ENCODE peak calls at places on chromosomes 12 and 14, in seven cellular contexts. B is sigmoid colon, U is ovary, V is tibial nerve, A is GM12878, Z is upper lobe of left lung, N is K562. C is an unnamed sample.

GRCh38 chr12:130698106-130698505 is 18.0 kb downstream of the RIMBP2 start:
- DNase-seq in A (no peak), U (no peak), B (peak), V (no peak), Z (no peak), N (no peak), C (no peak)

GRCh38 chr12:124774054-124774461 is 89.6 kb downstream of the SCARB1 start:
- DNase-seq in V (no peak), N (no peak), A (no peak), B (no peak), Z (no peak), U (no peak), C (no peak)

GRCh38 chr12:131923260-131923659 is 5.8 kb upstream of the PUS1 start:
- DNase-seq in Z (peak), U (no peak), A (peak), B (peak), V (no peak), N (no peak), C (no peak)

GRCh38 chr14:77037886-77038511 is 9.5 kb upstream of the IRF2BPL start:
- DNase-seq in N (no peak), B (peak), V (no peak), U (peak), Z (no peak), A (no peak), C (no peak)

GRCh38 chr14:67539116-67539515 is 6.0 kb downstream of the PLEKHH1 start:
- DNase-seq in N (no peak), U (no peak), A (no peak), V (no peak), B (peak), Z (no peak), C (no peak)

GRCh38 chr12:3988519-3989217 is 115.5 kb upstream of the PARP11 start:
- DNase-seq in B (no peak), V (no peak), Z (no peak), N (no peak), A (peak), U (no peak), C (no peak)

GRCh38 chr14:96741151-96741977 is 55.8 kb upstream of the VRK1 start:
- DNase-seq in U (peak), N (peak), V (peak), Z (peak), A (no peak), B (peak), C (no peak)

GRCh38 chr12:60191676-60192359 is 596.0 kb downstream of the SLC16A7 start:
- DNase-seq in B (no peak), V (no peak), A (no peak), Z (no peak), U (no peak), N (no peak), C (no peak)

GRCh38 chr12:130639759-130640158 is 76.3 kb downstream of the RIMBP2 start:
- DNase-seq in V (no peak), A (no peak), N (no peak), Z (no peak), U (no peak), B (no peak), C (no peak)

GRCh38 chr12:114508529-114509129 is 102.7 kb upstream of the TBX5 start:
- DNase-seq in U (peak), B (peak), A (peak), Z (no peak), V (peak), N (peak), C (peak)

GRCh38 chr12:129871991-129872969 is 31.5 kb downstream of the TMEM132D start:
- DNase-seq in U (no peak), Z (no peak), A (no peak), V (no peak), B (no peak), N (no peak), C (no peak)

GRCh38 chr12:64656429-64656828 is 46.1 kb downstream of the RASSF3 start:
- DNase-seq in B (no peak), V (no peak), Z (no peak), U (no peak), A (no peak), N (no peak), C (peak)

GRCh38 chr12:69000540-69001243 is 67.7 kb upstream of the CPM start:
- DNase-seq in A (no peak), N (no peak), U (no peak), Z (no peak), V (no peak), B (no peak), C (no peak)

GRCh38 chr14:100369019-100369418 is 45.9 kb downstream of the SLC25A47 start:
- DNase-seq in Z (no peak), N (no peak), B (no peak), V (no peak), A (no peak), U (no peak), C (no peak)

GRCh38 chr14:22159049-22159448 is 430.0 kb downstream of the DAD1 start:
- DNase-seq in U (no peak), A (no peak), B (no peak), Z (no peak), V (no peak), N (no peak), C (no peak)
- TF ChIP-seq EP300 in U (no peak), A (no peak), B (no peak), Z (no peak), V (no peak), N (no peak), C (no peak)

DNA sequence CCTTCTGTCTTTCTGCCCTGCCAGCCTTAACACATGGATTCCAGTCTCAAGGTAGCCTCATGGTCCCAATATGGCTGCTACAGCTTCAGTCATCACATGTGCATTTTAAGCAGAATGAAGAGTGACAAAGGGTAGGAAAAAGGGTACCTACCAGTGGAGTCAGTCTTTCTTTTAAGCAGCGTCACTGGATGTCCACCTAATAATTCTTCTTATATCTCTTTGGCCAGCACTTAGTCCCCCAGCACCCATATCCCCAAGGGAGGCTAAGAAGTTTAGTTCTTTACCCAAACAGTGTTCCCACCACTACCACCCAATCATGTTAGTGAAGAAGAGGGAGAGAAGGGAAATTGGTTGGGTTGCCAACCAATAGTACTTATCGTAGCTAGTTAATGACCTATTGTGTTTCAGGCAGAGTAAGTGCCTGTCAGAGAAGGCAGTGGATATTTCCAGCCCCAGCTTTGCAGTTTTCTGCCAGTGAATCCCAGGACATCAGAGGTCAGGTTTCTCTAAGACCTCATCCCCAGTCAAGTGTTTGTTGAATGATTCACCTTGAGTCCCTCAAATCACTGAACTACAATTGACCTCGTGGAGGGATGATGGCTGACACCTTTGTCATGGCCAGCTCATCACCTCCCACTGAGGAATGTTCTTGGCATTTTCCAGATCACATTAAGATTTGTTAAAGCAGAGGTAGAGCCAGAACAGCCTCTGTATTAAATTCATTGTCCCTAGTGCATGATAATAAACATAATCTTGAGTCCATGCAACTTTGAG is 250.9 kb upstream of the CRY1 start:
- DNase-seq in A (no peak), B (no peak), Z (no peak), V (no peak), N (no peak), U (no peak), C (peak)
- TF ChIP-seq EP300 in A (no peak), B (no peak), Z (no peak), V (no peak), N (no peak), U (no peak), C (no peak)

GRCh38 chr12:105924526-105925208 is 214.1 kb downstream of the NUAK1 start:
- DNase-seq in V (no peak), Z (no peak), B (no peak), N (no peak), U (no peak), A (no peak), C (no peak)
- TF ChIP-seq EP300 in V (no peak), Z (no peak), B (no peak), N (no peak), U (no peak), A (no peak), C (no peak)

GRCh38 chr12:75717902-75718301 is 206.5 kb upstream of the KRR1 start:
- DNase-seq in Z (no peak), V (no peak), A (no peak), B (no peak), U (no peak), N (no peak), C (no peak)

GRCh38 chr12:75721231-75721641 is 209.8 kb upstream of the KRR1 start:
- DNase-seq in U (no peak), B (no peak), A (no peak), N (no peak), Z (no peak), V (no peak), C (no peak)

GRCh38 chr12:75721790-75722189 is 210.4 kb upstream of the KRR1 start:
- DNase-seq in A (no peak), N (no peak), B (no peak), U (no peak), Z (no peak), V (no peak), C (no peak)

GRCh38 chr12:75722714-75723200 is 211.3 kb upstream of the KRR1 start:
- DNase-seq in N (no peak), Z (no peak), V (peak), U (peak), A (peak), B (peak), C (peak)

GRCh38 chr12:75720807-75721206 is 209.4 kb upstream of the KRR1 start:
- DNase-seq in B (no peak), U (no peak), A (no peak), V (no peak), N (no peak), Z (no peak), C (no peak)
- TF ChIP-seq EP300 in B (no peak), U (no peak), A (no peak), V (no peak), N (no peak), Z (no peak), C (no peak)

GRCh38 chr12:52082988-52083637 is 3.6 kb downstream of the SMIM41 start:
- DNase-seq in V (peak), B (peak), A (no peak), Z (peak), N (peak), U (peak), C (peak)
- TF ChIP-seq EP300 in V (no peak), B (no peak), A (no peak), Z (no peak), N (no peak), U (no peak), C (no peak)

GRCh38 chr14:81165188-81165587 is 55.6 kb downstream of the GTF2A1 start:
- DNase-seq in N (no peak), U (no peak), V (no peak), A (no peak), B (no peak), Z (no peak), C (peak)

GRCh38 chr14:81161088-81161487 is 59.7 kb downstream of the GTF2A1 start:
- DNase-seq in U (no peak), B (no peak), A (no peak), N (no peak), V (no peak), Z (no peak), C (no peak)

GRCh38 chr14:81161749-81162148 is 59.0 kb downstream of the GTF2A1 start:
- DNase-seq in Z (no peak), N (no peak), U (no peak), B (no peak), V (no peak), A (no peak), C (no peak)

GRCh38 chr14:81164167-81164774 is 56.5 kb downstream of the GTF2A1 start:
- DNase-seq in B (no peak), U (no peak), A (peak), Z (no peak), V (peak), N (peak), C (peak)

DNA sequence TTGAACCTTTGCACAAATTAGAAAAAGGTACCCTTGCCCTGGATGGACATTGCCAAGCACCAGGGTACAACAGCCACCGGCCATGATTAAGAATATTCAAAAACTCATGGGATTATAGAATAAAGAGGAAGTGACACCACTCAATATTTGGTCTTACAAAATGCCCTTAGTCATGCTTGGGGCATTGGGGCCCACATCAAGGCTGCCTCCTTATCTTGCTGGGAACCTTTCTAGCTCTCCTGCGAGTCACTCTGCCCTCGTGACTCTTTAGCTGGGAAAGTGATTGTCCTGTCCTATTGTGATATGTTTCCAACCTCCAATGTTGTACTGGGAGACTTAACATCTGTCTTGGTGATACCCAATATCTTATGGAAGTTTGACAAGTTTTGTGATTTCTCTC is 57.8 kb downstream of the GTF2A1 start:
- DNase-seq in A (no peak), Z (no peak), V (no peak), N (peak), U (no peak), B (no peak), C (no peak)
- TF ChIP-seq EP300 in A (no peak), Z (no peak), V (no peak), N (peak), U (no peak), B (no peak), C (no peak)

DNA sequence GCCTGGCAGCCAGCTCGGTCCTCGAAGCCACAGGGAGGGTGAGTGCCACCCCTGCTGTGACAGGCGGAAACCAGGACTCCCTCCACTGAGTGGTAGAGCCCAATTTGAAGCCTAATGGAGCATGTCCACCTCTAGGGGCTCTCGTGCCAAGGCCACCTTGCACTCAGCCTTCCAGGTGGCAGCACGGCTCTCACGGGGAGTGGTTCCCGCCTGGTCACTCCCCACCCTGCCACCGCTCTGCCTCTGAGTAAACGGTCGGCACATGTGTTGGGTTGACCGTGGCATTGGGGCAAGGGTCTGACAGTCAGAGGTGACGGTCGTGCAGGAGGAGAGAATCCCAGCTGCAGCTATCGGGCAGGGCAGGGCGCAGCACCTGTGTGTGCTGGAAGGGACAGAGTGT is 34.8 kb downstream of the IL31 start:
- DNase-seq in N (no peak), A (no peak), B (no peak), Z (no peak), U (no peak), V (no peak), C (no peak)
- TF ChIP-seq EP300 in N (no peak), A (no peak), B (no peak), Z (no peak), U (no peak), V (no peak), C (no peak)

GRCh38 chr14:80924365-80925103 is 17.0 kb downstream of the CEP128 start:
- DNase-seq in V (no peak), N (no peak), B (no peak), Z (no peak), U (no peak), A (no peak), C (no peak)
- TF ChIP-seq EP300 in V (no peak), N (no peak), B (no peak), Z (no peak), U (no peak), A (no peak), C (no peak)